ENCODE peak calls at places on chromosomes 4 and X, in seven cellular contexts. One of them, this sample, is unnamed.

GRCh38 chrX:56802921-56803848 is 74.1 kb downstream of the NBDY start:
- DNase-seq in activated CD8-positive, alpha-beta T cell treated with anti-CD3 and anti-CD28 coated beads for 36 hours: peak
- DNase-seq in EH: peak
- DNase-seq in NCI-H2171 treated with DMSO at 0.1 percent for 48 hours: no peak
- DNase-seq in AG04449: no peak
- DNase-seq in GM13976: peak
- DNase-seq in T-helper 9 cell: peak
- DNase-seq in this sample: peak

GRCh38 chrX:129741880-129742758 is 3.3 kb downstream of the XPNPEP2 start:
- DNase-seq in activated CD8-positive, alpha-beta T cell treated with anti-CD3 and anti-CD28 coated beads for 36 hours: no peak
- DNase-seq in EH: no peak
- DNase-seq in NCI-H2171 treated with DMSO at 0.1 percent for 48 hours: no peak
- DNase-seq in AG04449: no peak
- DNase-seq in GM13976: no peak
- DNase-seq in T-helper 9 cell: no peak
- DNase-seq in this sample: no peak

GRCh38 chr4:114017120-114017917 is 37.9 kb upstream of the ARSJ start:
- DNase-seq in activated CD8-positive, alpha-beta T cell treated with anti-CD3 and anti-CD28 coated beads for 36 hours: no peak
- DNase-seq in EH: no peak
- DNase-seq in NCI-H2171 treated with DMSO at 0.1 percent for 48 hours: no peak
- DNase-seq in AG04449: no peak
- DNase-seq in GM13976: no peak
- DNase-seq in T-helper 9 cell: no peak
- DNase-seq in this sample: no peak

GRCh38 chrX:95382799-95383198 is 1301.8 kb upstream of the DIAPH2 start:
- DNase-seq in activated CD8-positive, alpha-beta T cell treated with anti-CD3 and anti-CD28 coated beads for 36 hours: no peak
- DNase-seq in EH: no peak
- DNase-seq in NCI-H2171 treated with DMSO at 0.1 percent for 48 hours: peak
- DNase-seq in AG04449: no peak
- DNase-seq in GM13976: no peak
- DNase-seq in T-helper 9 cell: no peak
- DNase-seq in this sample: no peak

GRCh38 chrX:129959493-129959832 is 23.0 kb upstream of the BCORL1 start:
- DNase-seq in activated CD8-positive, alpha-beta T cell treated with anti-CD3 and anti-CD28 coated beads for 36 hours: no peak
- DNase-seq in EH: peak
- DNase-seq in NCI-H2171 treated with DMSO at 0.1 percent for 48 hours: no peak
- DNase-seq in AG04449: no peak
- DNase-seq in GM13976: no peak
- DNase-seq in T-helper 9 cell: no peak
- DNase-seq in this sample: peak

GRCh38 chr4:48002267-48002666 is 14.2 kb downstream of the CNGA1 start:
- DNase-seq in activated CD8-positive, alpha-beta T cell treated with anti-CD3 and anti-CD28 coated beads for 36 hours: no peak
- DNase-seq in EH: no peak
- DNase-seq in NCI-H2171 treated with DMSO at 0.1 percent for 48 hours: no peak
- DNase-seq in AG04449: no peak
- DNase-seq in GM13976: no peak
- DNase-seq in T-helper 9 cell: no peak
- DNase-seq in this sample: no peak

GRCh38 chr4:126223784-126224407 is 909.1 kb downstream of the FAT4 start:
- DNase-seq in activated CD8-positive, alpha-beta T cell treated with anti-CD3 and anti-CD28 coated beads for 36 hours: no peak
- DNase-seq in EH: peak
- DNase-seq in NCI-H2171 treated with DMSO at 0.1 percent for 48 hours: no peak
- DNase-seq in AG04449: no peak
- DNase-seq in GM13976: no peak
- DNase-seq in T-helper 9 cell: no peak
- DNase-seq in this sample: no peak

GRCh38 chr4:15414601-15415091 is 13.2 kb upstream of the C1QTNF7 start:
- DNase-seq in activated CD8-positive, alpha-beta T cell treated with anti-CD3 and anti-CD28 coated beads for 36 hours: no peak
- DNase-seq in EH: peak
- DNase-seq in NCI-H2171 treated with DMSO at 0.1 percent for 48 hours: no peak
- DNase-seq in AG04449: peak
- DNase-seq in GM13976: no peak
- DNase-seq in T-helper 9 cell: no peak
- DNase-seq in this sample: no peak

GRCh38 chr4:122958505-122958904 is 36.1 kb upstream of the NUDT6 start:
- DNase-seq in activated CD8-positive, alpha-beta T cell treated with anti-CD3 and anti-CD28 coated beads for 36 hours: no peak
- DNase-seq in EH: no peak
- DNase-seq in NCI-H2171 treated with DMSO at 0.1 percent for 48 hours: no peak
- DNase-seq in AG04449: no peak
- DNase-seq in GM13976: no peak
- DNase-seq in T-helper 9 cell: no peak
- DNase-seq in this sample: no peak

GRCh38 chr4:79528241-79528706 is 120.2 kb upstream of the GK2 start:
- DNase-seq in activated CD8-positive, alpha-beta T cell treated with anti-CD3 and anti-CD28 coated beads for 36 hours: peak
- DNase-seq in EH: no peak
- DNase-seq in NCI-H2171 treated with DMSO at 0.1 percent for 48 hours: no peak
- DNase-seq in AG04449: no peak
- DNase-seq in GM13976: no peak
- DNase-seq in T-helper 9 cell: no peak
- DNase-seq in this sample: no peak

GRCh38 chr4:146333187-146333894 is 119.0 kb downstream of the REELD1 start:
- DNase-seq in activated CD8-positive, alpha-beta T cell treated with anti-CD3 and anti-CD28 coated beads for 36 hours: peak
- DNase-seq in EH: peak
- DNase-seq in NCI-H2171 treated with DMSO at 0.1 percent for 48 hours: no peak
- DNase-seq in AG04449: peak
- DNase-seq in GM13976: peak
- DNase-seq in T-helper 9 cell: no peak
- DNase-seq in this sample: no peak

GRCh38 chr4:152106113-152106763 is 345.4 kb upstream of the GATB start:
- DNase-seq in activated CD8-positive, alpha-beta T cell treated with anti-CD3 and anti-CD28 coated beads for 36 hours: peak
- DNase-seq in EH: peak
- DNase-seq in NCI-H2171 treated with DMSO at 0.1 percent for 48 hours: no peak
- DNase-seq in AG04449: peak
- DNase-seq in GM13976: no peak
- DNase-seq in T-helper 9 cell: no peak
- DNase-seq in this sample: peak

GRCh38 chrX:13088155-13088485 is 43.7 kb upstream of the FAM9C start:
- DNase-seq in activated CD8-positive, alpha-beta T cell treated with anti-CD3 and anti-CD28 coated beads for 36 hours: peak
- DNase-seq in EH: no peak
- DNase-seq in NCI-H2171 treated with DMSO at 0.1 percent for 48 hours: no peak
- DNase-seq in AG04449: no peak
- DNase-seq in GM13976: no peak
- DNase-seq in T-helper 9 cell: no peak
- DNase-seq in this sample: peak

GRCh38 chr4:71344067-71344466 is 5.2 kb downstream of the SLC4A4 start:
- DNase-seq in activated CD8-positive, alpha-beta T cell treated with anti-CD3 and anti-CD28 coated beads for 36 hours: no peak
- DNase-seq in EH: no peak
- DNase-seq in NCI-H2171 treated with DMSO at 0.1 percent for 48 hours: no peak
- DNase-seq in AG04449: no peak
- DNase-seq in GM13976: no peak
- DNase-seq in T-helper 9 cell: no peak
- DNase-seq in this sample: no peak

GRCh38 chr4:165700855-165701254 is 172.2 kb upstream of the TLL1 start:
- DNase-seq in activated CD8-positive, alpha-beta T cell treated with anti-CD3 and anti-CD28 coated beads for 36 hours: peak
- DNase-seq in EH: no peak
- DNase-seq in NCI-H2171 treated with DMSO at 0.1 percent for 48 hours: no peak
- DNase-seq in AG04449: no peak
- DNase-seq in GM13976: no peak
- DNase-seq in T-helper 9 cell: no peak
- DNase-seq in this sample: no peak

GRCh38 chr4:183094393-183095198 is 4.5 kb upstream of the WWC2 start:
- DNase-seq in activated CD8-positive, alpha-beta T cell treated with anti-CD3 and anti-CD28 coated beads for 36 hours: no peak
- DNase-seq in EH: no peak
- DNase-seq in NCI-H2171 treated with DMSO at 0.1 percent for 48 hours: no peak
- DNase-seq in AG04449: no peak
- DNase-seq in GM13976: no peak
- DNase-seq in T-helper 9 cell: no peak
- DNase-seq in this sample: no peak

GRCh38 chrX:119573840-119574393 is 446 bp upstream of the UBE2A start:
- DNase-seq in activated CD8-positive, alpha-beta T cell treated with anti-CD3 and anti-CD28 coated beads for 36 hours: no peak
- DNase-seq in EH: peak
- DNase-seq in NCI-H2171 treated with DMSO at 0.1 percent for 48 hours: no peak
- DNase-seq in AG04449: no peak
- DNase-seq in GM13976: peak
- DNase-seq in T-helper 9 cell: no peak
- DNase-seq in this sample: no peak

GRCh38 chr4:4712800-4713528 is 146.5 kb upstream of the MSX1 start:
- DNase-seq in activated CD8-positive, alpha-beta T cell treated with anti-CD3 and anti-CD28 coated beads for 36 hours: no peak
- DNase-seq in EH: peak
- DNase-seq in NCI-H2171 treated with DMSO at 0.1 percent for 48 hours: no peak
- DNase-seq in AG04449: no peak
- DNase-seq in GM13976: no peak
- DNase-seq in T-helper 9 cell: no peak
- DNase-seq in this sample: no peak

GRCh38 chr4:4794421-4794820 is 65.0 kb upstream of the MSX1 start:
- DNase-seq in activated CD8-positive, alpha-beta T cell treated with anti-CD3 and anti-CD28 coated beads for 36 hours: no peak
- DNase-seq in EH: peak
- DNase-seq in NCI-H2171 treated with DMSO at 0.1 percent for 48 hours: no peak
- DNase-seq in AG04449: no peak
- DNase-seq in GM13976: no peak
- DNase-seq in T-helper 9 cell: no peak
- DNase-seq in this sample: no peak

GRCh38 chr4:72084587-72085011 is 52.8 kb downstream of the NPFFR2 start:
- DNase-seq in activated CD8-positive, alpha-beta T cell treated with anti-CD3 and anti-CD28 coated beads for 36 hours: no peak
- DNase-seq in EH: no peak
- DNase-seq in NCI-H2171 treated with DMSO at 0.1 percent for 48 hours: no peak
- DNase-seq in AG04449: no peak
- DNase-seq in GM13976: no peak
- DNase-seq in T-helper 9 cell: no peak
- DNase-seq in this sample: no peak

GRCh38 chrX:118772051-118772450 is 44.6 kb downstream of the IL13RA1 start:
- DNase-seq in activated CD8-positive, alpha-beta T cell treated with anti-CD3 and anti-CD28 coated beads for 36 hours: no peak
- DNase-seq in EH: no peak
- DNase-seq in NCI-H2171 treated with DMSO at 0.1 percent for 48 hours: no peak
- DNase-seq in AG04449: no peak
- DNase-seq in GM13976: no peak
- DNase-seq in T-helper 9 cell: no peak
- DNase-seq in this sample: no peak

This sample was measured in Peyer's patch.